ENCODE peak calls at places on chromosomes 1 and 21, in four cellular contexts. W is HepG2, N is ovary, X is stomach. S is an unnamed sample. For H3K4me1, the result is how much of the 10 kb centered on the place peaks cover.

GRCh38 chr1:24709748-24710416 is 35.4 kb upstream of the CLIC4 start:
- DNase-seq in N (no peak), W (no peak), X (no peak), S (no peak)

GRCh38 chr1:15459771-15460719 is 3.5 kb downstream of the CELA2A start:
- DNase-seq in W (no peak), N (no peak), X (no peak), S (no peak)

GRCh38 chr1:241706257-241706656 is 54.2 kb downstream of the WDR64 start:
- DNase-seq in X (no peak), W (no peak), N (no peak), S (no peak)

GRCh38 chr1:158371188-158371953 is 17.7 kb downstream of the CD1E start:
- DNase-seq in N (no peak), X (no peak), W (no peak), S (no peak)

GRCh38 chr1:244865028-244865371 is 657 bp upstream of the HNRNPU start:
- DNase-seq in X (peak), N (peak), W (peak), S (peak)

GRCh38 chr1:54575605-54576004 is 27.6 kb downstream of the ACOT11 start:
- DNase-seq in W (no peak), X (no peak), N (no peak), S (peak)

GRCh38 chr1:247164694-247165093 is 7.1 kb downstream of the ZNF124 start:
- DNase-seq in X (no peak), W (no peak), N (no peak), S (no peak)

GRCh38 chr1:149916193-149916926 is 1.3 kb downstream of the SV2A start:
- DNase-seq in N (no peak), X (no peak), W (no peak), S (no peak)

GRCh38 chr1:25888426-25888987 is 13.0 kb upstream of the PAQR7 start:
- DNase-seq in X (no peak), N (no peak), W (no peak), S (peak)

GRCh38 chr1:37633040-37633949 is 1.4 kb downstream of the RSPO1 start:
- DNase-seq in W (no peak), N (no peak), X (no peak), S (no peak)

GRCh38 chr1:208604295-208604694 is 360.1 kb upstream of the PLXNA2 start:
- DNase-seq in W (no peak), N (no peak), X (no peak), S (no peak)

GRCh38 chr21:45977396-45977795 is 4.2 kb upstream of the COL6A1 start:
- DNase-seq in N (peak), X (peak), W (no peak), S (peak)

GRCh38 chr1:44947060-44947773 is 39.2 kb downstream of the EIF2B3 start:
- DNase-seq in X (no peak), W (no peak), N (peak), S (no peak)

GRCh38 chr1:9728451-9729295 is 77.1 kb downstream of the PIK3CD start:
- DNase-seq in W (no peak), X (no peak), N (no peak), S (no peak)

GRCh38 chr1:228074954-228075730 is 7.4 kb upstream of the ARF1 start:
- DNase-seq in W (no peak), X (peak), N (peak), S (peak)

GRCh38 chr1:156246762-156247459 is 945 bp downstream of the PAQR6 start:
- DNase-seq in N (no peak), W (no peak), X (peak), S (peak)

GRCh38 chr1:161115132-161115711 is 2.6 kb downstream of the PFDN2 start:
- DNase-seq in X (no peak), N (no peak), W (peak), S (no peak)

GRCh38 chr21:45418301-45419071 is 13.5 kb downstream of the COL18A1 start:
- DNase-seq in X (no peak), N (no peak), W (no peak), S (peak)

GRCh38 chr1:220673921-220674320 is 16.2 kb upstream of the C1orf115 start:
- DNase-seq in N (no peak), W (no peak), X (no peak), S (no peak)

GRCh38 chr1:108049083-108049819 is 84.3 kb upstream of the VAV3 start:
- DNase-seq in N (no peak), X (no peak), W (no peak), S (peak)

GRCh38 chr1:222045816-222046215 is 303.9 kb upstream of the DUSP10 start:
- DNase-seq in W (no peak), N (no peak), X (no peak), S (no peak)

GRCh38 chr21:45888361-45889009 is 93.1 kb upstream of the COL6A1 start:
- DNase-seq in N (no peak), W (no peak), X (no peak), S (no peak)

GRCh38 chr1:67937010-67937409 is 103.7 kb upstream of the GNG12 start:
- DNase-seq in W (no peak), X (no peak), N (no peak), S (no peak)

GRCh38 chr1:226722901-226723639 is 16.0 kb downstream of the ITPKB start:
- DNase-seq in X (no peak), N (no peak), W (no peak), S (no peak)

GRCh38 chr1:226722240-226722900 is 16.7 kb downstream of the ITPKB start:
- DNase-seq in N (no peak), X (no peak), W (no peak), S (no peak)

GRCh38 chr1:226725870-226726212 is 13.2 kb downstream of the ITPKB start:
- DNase-seq in X (no peak), W (no peak), N (no peak), S (no peak)

GRCh38 chr1:226719596-226720386 is 19.3 kb downstream of the ITPKB start:
- DNase-seq in X (no peak), N (no peak), W (no peak), S (no peak)

DNA sequence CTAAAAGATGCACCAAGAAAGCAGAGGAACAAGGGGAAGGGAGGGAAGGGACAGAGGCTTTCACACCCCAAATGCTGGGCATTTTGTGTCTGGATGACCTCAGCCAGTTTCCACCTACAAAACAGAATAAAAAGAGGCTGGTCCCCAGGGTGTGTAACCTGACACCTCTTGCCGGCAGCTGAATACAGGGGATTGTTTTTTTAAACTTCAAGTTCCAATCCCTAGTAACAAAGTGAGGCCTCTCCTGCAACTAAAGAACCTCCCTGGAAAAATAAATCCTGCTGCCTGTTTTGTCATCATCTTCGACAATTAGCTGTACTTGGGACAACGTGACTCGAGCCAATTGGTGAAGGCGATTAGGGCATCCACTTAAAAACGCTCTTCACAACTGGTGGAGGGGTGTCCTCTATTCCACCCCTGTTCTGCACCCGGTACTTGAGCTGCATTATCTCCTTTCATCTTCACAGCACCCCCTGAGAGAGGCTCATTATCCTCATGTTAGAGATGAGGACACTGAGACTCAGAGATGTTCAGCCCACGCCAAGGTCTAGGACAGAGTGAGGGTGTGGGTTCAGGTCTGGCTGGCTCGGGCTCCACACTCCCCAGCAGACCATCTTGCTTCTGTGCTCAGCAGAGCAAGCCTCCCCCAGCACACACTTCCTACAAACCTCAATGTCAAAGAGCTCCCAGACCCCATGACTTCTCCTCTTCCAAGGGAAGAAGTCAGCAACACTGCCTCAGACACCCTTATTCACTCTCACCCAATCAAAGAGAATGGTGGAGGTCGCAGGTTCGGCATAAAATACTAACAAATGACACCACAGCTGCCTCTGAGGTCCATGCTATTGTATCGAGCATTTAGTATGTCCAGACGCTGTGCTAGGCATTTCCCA is 15.2 kb downstream of the ITPKB start:
- DNase-seq in X (no peak), N (peak), W (no peak), S (peak)
- H3K4me1 ChIP-seq in X (half or more), N (under half), W (under half), S (under half)

GRCh38 chr1:47533176-47534039 is 95.6 kb downstream of the FOXD2 start:
- DNase-seq in X (peak), W (no peak), N (peak), S (peak)
- TF ChIP-seq EP300 in X (no peak), W (no peak), N (no peak), S (no peak)

GRCh38 chr1:30904962-30905335 is 3.6 kb downstream of the SDC3 start:
- DNase-seq in X (no peak), N (no peak), W (no peak), S (peak)
- H3K4me1 ChIP-seq in X (half or more), N (under half), W (under half), S (half or more)

GRCh38 chr1:10818262-10819197 is 22.1 kb upstream of the CASZ1 start:
- DNase-seq in X (peak), W (no peak), N (no peak), S (no peak)
- TF ChIP-seq EP300 in X (no peak), W (no peak), N (no peak), S (no peak)